ENCODE peak calls at places on chromosomes 5 and 9, in nine cellular contexts. Q, M, F, X, D, Y, U, K and P are unnamed samples.

GRCh38 chr9:124122321-124122720 is 110.8 kb downstream of the LHX2 start:
- DNase-seq in X (no peak), U (no peak), F (no peak), Y (no peak), M (no peak), D (no peak), K (no peak), Q (no peak), P (no peak)

GRCh38 chr5:157549954-157550549 is 25.5 kb downstream of the ADAM19 start:
- DNase-seq in K (no peak), Q (no peak), U (no peak), M (no peak), F (no peak), D (peak), Y (no peak), X (no peak), P (no peak)

GRCh38 chr9:70477146-70477745 is 62.8 kb upstream of the KLF9 start:
- DNase-seq in X (no peak), M (peak), Q (no peak), U (no peak), K (no peak), D (peak), Y (no peak), F (no peak), P (no peak)

GRCh38 chr9:88532320-88532719 is 2.7 kb upstream of the NXNL2 start:
- DNase-seq in D (peak), U (peak), K (no peak), Y (peak), M (no peak), Q (no peak), F (no peak), X (no peak), P (peak)

GRCh38 chr9:38315085-38315595 is 77.4 kb upstream of the ALDH1B1 start:
- DNase-seq in D (no peak), Q (no peak), K (no peak), U (no peak), X (no peak), M (no peak), F (no peak), Y (no peak), P (no peak)

GRCh38 chr9:85741112-85741874 is 461 bp downstream of the AGTPBP1 start:
- DNase-seq in Q (peak), F (peak), M (no peak), U (peak), X (no peak), K (peak), Y (peak), D (no peak), P (peak)

GRCh38 chr5:28468121-28468520 is 1429.7 kb upstream of the CDH9 start:
- DNase-seq in Y (no peak), X (no peak), F (no peak), M (no peak), D (no peak), Q (no peak), K (no peak), U (peak), P (no peak)

GRCh38 chr9:11893331-11893730 is 799.9 kb upstream of the TYRP1 start:
- DNase-seq in F (no peak), K (no peak), Y (no peak), M (no peak), U (no peak), D (peak), X (no peak), Q (no peak), P (no peak)

GRCh38 chr9:71944754-71945409 is 33.4 kb downstream of the C9orf85 start:
- DNase-seq in Y (no peak), D (no peak), K (no peak), Q (no peak), M (no peak), U (no peak), X (no peak), F (no peak), P (no peak)

GRCh38 chr9:108245901-108246300 is 609.9 kb downstream of the ACTL7B start:
- DNase-seq in F (no peak), Y (no peak), U (no peak), D (no peak), M (peak), X (no peak), K (no peak), Q (no peak), P (no peak)

GRCh38 chr9:96651626-96652025 is 3.5 kb downstream of the PRXL2C start:
- DNase-seq in M (no peak), Q (peak), K (no peak), U (peak), F (peak), D (peak), Y (no peak), X (no peak), P (no peak)

GRCh38 chr9:136119259-136120118 is 814 bp upstream of the TMEM250 start:
- DNase-seq in D (peak), K (no peak), U (peak), F (no peak), Y (peak), Q (peak), X (no peak), M (no peak), P (no peak)

GRCh38 chr5:177491429-177491945 is 5.9 kb downstream of the PDLIM7 start:
- DNase-seq in X (no peak), Y (peak), Q (no peak), U (peak), F (peak), M (no peak), D (peak), K (no peak), P (peak)

GRCh38 chr5:87940775-87941174 is 327.9 kb downstream of the TMEM161B start:
- DNase-seq in M (no peak), D (no peak), U (no peak), F (no peak), X (no peak), Y (no peak), Q (no peak), K (no peak), P (no peak)

GRCh38 chr5:177600458-177601018 is 606 bp downstream of the B4GALT7 start:
- DNase-seq in M (no peak), Y (no peak), K (no peak), F (no peak), U (peak), D (peak), X (no peak), Q (no peak), P (no peak)

GRCh38 chr5:142685418-142686209 is at the start of gene FGF1:
- DNase-seq in X (no peak), Y (no peak), K (no peak), M (peak), F (no peak), U (peak), Q (no peak), D (peak), P (no peak)

GRCh38 chr9:134433101-134433500 is 106.8 kb downstream of the RXRA start:
- DNase-seq in D (peak), X (no peak), M (peak), F (no peak), K (no peak), U (peak), Y (no peak), Q (no peak), P (no peak)

GRCh38 chr5:169551146-169551545 is 32.4 kb upstream of the SPDL1 start:
- DNase-seq in D (no peak), U (no peak), F (no peak), X (no peak), K (no peak), M (no peak), Y (no peak), Q (no peak), P (no peak)

GRCh38 chr9:113488490-113488889 is 25.0 kb downstream of the RGS3 start:
- DNase-seq in U (no peak), K (no peak), Q (no peak), D (no peak), M (no peak), Y (no peak), F (no peak), X (no peak), P (no peak)

GRCh38 chr9:121560921-121561320 is 61.3 kb upstream of the GGTA1 start:
- DNase-seq in M (no peak), K (no peak), Y (no peak), D (no peak), Q (no peak), U (no peak), X (no peak), F (no peak), P (no peak)

GRCh38 chr5:55533806-55534435 is 843 bp downstream of the PLPP1 start:
- DNase-seq in X (no peak), D (peak), K (no peak), F (peak), Y (no peak), M (peak), Q (peak), U (peak), P (peak)

GRCh38 chr5:127529904-127530682 is 12.7 kb downstream of the PRRC1 start:
- DNase-seq in K (no peak), U (no peak), D (no peak), F (no peak), X (no peak), M (no peak), Q (no peak), Y (no peak), P (no peak)

GRCh38 chr5:135367070-135367469 is 32.0 kb downstream of the MACROH2A1 start:
- DNase-seq in U (no peak), D (no peak), K (no peak), F (no peak), M (peak), X (no peak), Y (no peak), Q (no peak), P (no peak)

GRCh38 chr9:104743377-104743985 is 4.0 kb upstream of the NIPSNAP3A start:
- DNase-seq in M (peak), Y (peak), U (peak), K (no peak), D (peak), F (peak), Q (peak), X (no peak), P (peak)

GRCh38 chr5:100840769-100841168 is 62.3 kb downstream of the ST8SIA4 start:
- DNase-seq in Y (no peak), D (no peak), U (no peak), M (no peak), K (no peak), Q (no peak), F (no peak), X (no peak), P (no peak)

GRCh38 chr5:133287500-133287899 is 235.7 kb downstream of the HSPA4 start:
- DNase-seq in D (peak), Y (peak), K (no peak), X (no peak), F (no peak), M (peak), Q (peak), U (peak), P (peak)

GRCh38 chr5:98349251-98349989 is 424.0 kb upstream of the RGMB start:
- DNase-seq in Q (no peak), F (no peak), K (no peak), U (peak), D (peak), M (peak), X (no peak), Y (no peak), P (no peak)

GRCh38 chr9:126623667-126624452 is 10.1 kb downstream of the LMX1B start:
- DNase-seq in Y (no peak), K (no peak), F (no peak), D (no peak), M (no peak), X (no peak), U (no peak), Q (no peak), P (no peak)

GRCh38 chr5:160021818-160022446 is 13.0 kb downstream of the TTC1 start:
- DNase-seq in M (peak), K (no peak), X (no peak), F (peak), Y (peak), Q (peak), D (peak), U (peak), P (peak)

GRCh38 chr5:92991681-92992472 is 589.1 kb downstream of the NR2F1-AS1 start:
- DNase-seq in X (no peak), D (peak), K (no peak), F (no peak), U (peak), Y (no peak), Q (no peak), M (no peak), P (no peak)

GRCh38 chr5:125269926-125270325 is 523.5 kb upstream of the ZNF608 start:
- DNase-seq in M (no peak), F (no peak), U (no peak), Q (no peak), D (no peak), X (no peak), K (no peak), Y (no peak), P (no peak)

GRCh38 chr9:86921141-86921868 is 26.0 kb downstream of the GAS1 start:
- DNase-seq in Q (no peak), K (no peak), Y (no peak), U (no peak), F (no peak), X (no peak), M (no peak), D (no peak), P (no peak)

GRCh38 chr5:94863951-94864350 is 245.5 kb downstream of the SLF1 start:
- DNase-seq in D (no peak), K (no peak), U (no peak), Y (no peak), M (no peak), X (no peak), F (no peak), Q (no peak), P (no peak)